ENCODE peak calls at places on chromosomes 16 and 17, in nine cellular contexts. One of them, this sample, is unnamed.

GRCh38 chr17:74798239-74798707 is 22.1 kb upstream of the NAT9 start:
- DNase-seq in hepatocyte: no peak
- DNase-seq in mucosa of descending colon: no peak
- DNase-seq in cardiac muscle cell: no peak
- DNase-seq in psoas muscle: no peak
- DNase-seq in endothelial cell of umbilical vein: peak; percentile 83
- DNase-seq in heart left ventricle: no peak
- DNase-seq in upper lobe of right lung: no peak
- DNase-seq in vagina: no peak
- DNase-seq in this sample: peak; percentile 26

GRCh38 chr16:10256855-10257641 is 74.8 kb upstream of the GRIN2A start:
- DNase-seq in hepatocyte: peak; percentile 77
- DNase-seq in mucosa of descending colon: peak; percentile 37
- DNase-seq in cardiac muscle cell: peak; percentile 54
- DNase-seq in psoas muscle: peak; percentile 26
- DNase-seq in endothelial cell of umbilical vein: peak; percentile 7
- DNase-seq in heart left ventricle: peak; percentile 25
- DNase-seq in upper lobe of right lung: no peak
- DNase-seq in vagina: no peak
- DNase-seq in this sample: peak; percentile 58

GRCh38 chr17:21218831-21219380 is 4.9 kb upstream of the TMEM11 start:
- DNase-seq in hepatocyte: no peak
- DNase-seq in mucosa of descending colon: no peak
- DNase-seq in cardiac muscle cell: no peak
- DNase-seq in psoas muscle: no peak
- DNase-seq in endothelial cell of umbilical vein: peak; percentile 51
- DNase-seq in heart left ventricle: no peak
- DNase-seq in upper lobe of right lung: no peak
- DNase-seq in vagina: no peak
- DNase-seq in this sample: no peak

GRCh38 chr16:25210758-25211157 is 6.0 kb upstream of the AQP8 start:
- DNase-seq in hepatocyte: no peak
- DNase-seq in mucosa of descending colon: no peak
- DNase-seq in cardiac muscle cell: peak; percentile 54
- DNase-seq in psoas muscle: no peak
- DNase-seq in endothelial cell of umbilical vein: no peak
- DNase-seq in heart left ventricle: no peak
- DNase-seq in upper lobe of right lung: no peak
- DNase-seq in vagina: no peak
- DNase-seq in this sample: peak; percentile 29

GRCh38 chr17:46870116-46870803 is 18.9 kb downstream of the WNT9B start:
- DNase-seq in hepatocyte: peak; percentile 52
- DNase-seq in mucosa of descending colon: peak; percentile 70
- DNase-seq in cardiac muscle cell: no peak
- DNase-seq in psoas muscle: no peak
- DNase-seq in endothelial cell of umbilical vein: no peak
- DNase-seq in heart left ventricle: no peak
- DNase-seq in upper lobe of right lung: no peak
- DNase-seq in vagina: no peak
- DNase-seq in this sample: no peak

GRCh38 chr17:61862105-61862574 is 1.2 kb downstream of the BRIP1 start:
- DNase-seq in hepatocyte: no peak
- DNase-seq in mucosa of descending colon: no peak
- DNase-seq in cardiac muscle cell: peak; percentile 16
- DNase-seq in psoas muscle: no peak
- DNase-seq in endothelial cell of umbilical vein: peak; percentile 13
- DNase-seq in heart left ventricle: no peak
- DNase-seq in upper lobe of right lung: no peak
- DNase-seq in vagina: no peak
- DNase-seq in this sample: no peak

GRCh38 chr16:67547423-67548264 is 14.7 kb upstream of the CTCF start:
- DNase-seq in hepatocyte: no peak
- DNase-seq in mucosa of descending colon: peak; percentile 49
- DNase-seq in cardiac muscle cell: no peak
- DNase-seq in psoas muscle: no peak
- DNase-seq in endothelial cell of umbilical vein: peak; percentile 83
- DNase-seq in heart left ventricle: no peak
- DNase-seq in upper lobe of right lung: peak; percentile 61
- DNase-seq in vagina: no peak
- DNase-seq in this sample: no peak

GRCh38 chr17:36509272-36509985 is 22.9 kb downstream of the ZNHIT3 start:
- DNase-seq in hepatocyte: no peak
- DNase-seq in mucosa of descending colon: no peak
- DNase-seq in cardiac muscle cell: no peak
- DNase-seq in psoas muscle: no peak
- DNase-seq in endothelial cell of umbilical vein: no peak
- DNase-seq in heart left ventricle: no peak
- DNase-seq in upper lobe of right lung: no peak
- DNase-seq in vagina: no peak
- DNase-seq in this sample: no peak

GRCh38 chr16:72221216-72221995 is 49.5 kb upstream of the PMFBP1 start:
- DNase-seq in hepatocyte: no peak
- DNase-seq in mucosa of descending colon: no peak
- DNase-seq in cardiac muscle cell: no peak
- DNase-seq in psoas muscle: no peak
- DNase-seq in endothelial cell of umbilical vein: no peak
- DNase-seq in heart left ventricle: no peak
- DNase-seq in upper lobe of right lung: no peak
- DNase-seq in vagina: no peak
- DNase-seq in this sample: no peak

GRCh38 chr16:70576431-70577255 is 53.0 kb downstream of the SF3B3 start:
- DNase-seq in hepatocyte: peak; percentile 70
- DNase-seq in mucosa of descending colon: no peak
- DNase-seq in cardiac muscle cell: peak; percentile 85
- DNase-seq in psoas muscle: no peak
- DNase-seq in endothelial cell of umbilical vein: peak; percentile 85
- DNase-seq in heart left ventricle: no peak
- DNase-seq in upper lobe of right lung: no peak
- DNase-seq in vagina: no peak
- DNase-seq in this sample: peak; percentile 48

GRCh38 chr16:56281256-56281805 is 90.0 kb downstream of the GNAO1 start:
- DNase-seq in hepatocyte: no peak
- DNase-seq in mucosa of descending colon: no peak
- DNase-seq in cardiac muscle cell: no peak
- DNase-seq in psoas muscle: no peak
- DNase-seq in endothelial cell of umbilical vein: no peak
- DNase-seq in heart left ventricle: no peak
- DNase-seq in upper lobe of right lung: no peak
- DNase-seq in vagina: no peak
- DNase-seq in this sample: peak; percentile 30

GRCh38 chr17:40072481-40073346 is 9.9 kb downstream of the THRA start:
- DNase-seq in hepatocyte: peak; percentile 77
- DNase-seq in mucosa of descending colon: peak; percentile 81
- DNase-seq in cardiac muscle cell: no peak
- DNase-seq in psoas muscle: no peak
- DNase-seq in endothelial cell of umbilical vein: no peak
- DNase-seq in heart left ventricle: no peak
- DNase-seq in upper lobe of right lung: no peak
- DNase-seq in vagina: no peak
- DNase-seq in this sample: no peak

DNA sequence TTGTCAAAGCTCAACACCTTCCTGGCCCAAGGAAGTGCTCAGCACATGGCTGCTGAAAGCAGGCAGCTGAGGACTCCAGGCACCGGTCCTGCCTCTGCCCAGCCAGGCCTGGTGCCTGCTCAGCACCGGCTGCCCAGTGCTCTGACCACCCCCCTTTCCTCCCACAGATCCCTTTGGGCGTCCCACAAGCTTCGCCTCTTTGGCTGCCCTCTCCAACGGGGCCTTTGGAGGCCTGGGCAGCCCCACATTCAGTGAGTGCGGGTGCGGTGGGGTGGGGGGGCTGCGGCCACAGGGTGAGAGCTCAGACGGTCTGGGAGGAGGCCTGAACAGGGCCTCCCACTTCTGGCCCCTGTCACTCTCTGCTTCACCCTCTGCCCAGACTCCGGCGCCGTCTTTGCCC is 10.2 kb downstream of the FBRS start:
- DNase-seq in hepatocyte: no peak
- DNase-seq in mucosa of descending colon: no peak
- DNase-seq in cardiac muscle cell: no peak
- DNase-seq in psoas muscle: no peak
- DNase-seq in endothelial cell of umbilical vein: no peak
- DNase-seq in heart left ventricle: no peak
- DNase-seq in upper lobe of right lung: no peak
- DNase-seq in vagina: no peak
- DNase-seq in this sample: no peak
- H3K36me3 ChIP-seq in hepatocyte: no peaks in the 10 kb centered on the region
- H3K36me3 ChIP-seq in mucosa of descending colon: peaks cover 3% of the 10 kb centered on the region
- H3K36me3 ChIP-seq in cardiac muscle cell: peaks cover 36% of the 10 kb centered on the region
- H3K36me3 ChIP-seq in psoas muscle: peaks cover 31% of the 10 kb centered on the region
- H3K36me3 ChIP-seq in endothelial cell of umbilical vein: peaks cover 52% of the 10 kb centered on the region
- H3K36me3 ChIP-seq in heart left ventricle: peaks cover 78% of the 10 kb centered on the region
- H3K36me3 ChIP-seq in upper lobe of right lung: peaks cover 66% of the 10 kb centered on the region
- H3K36me3 ChIP-seq in vagina: peaks cover 76% of the 10 kb centered on the region
- H3K36me3 ChIP-seq in this sample: peaks cover 60% of the 10 kb centered on the region

GRCh38 chr17:6913608-6914443 is 82.0 kb upstream of the ALOX12 start:
- DNase-seq in hepatocyte: peak; percentile 59
- DNase-seq in mucosa of descending colon: peak; percentile 78
- DNase-seq in cardiac muscle cell: peak; percentile 72
- DNase-seq in psoas muscle: peak; percentile 77
- DNase-seq in endothelial cell of umbilical vein: peak; percentile 62
- DNase-seq in heart left ventricle: peak; percentile 72
- DNase-seq in upper lobe of right lung: peak; percentile 76
- DNase-seq in vagina: no peak
- DNase-seq in this sample: peak; percentile 88
- TF ChIP-seq CTCF in hepatocyte: peak; percentile 65
- TF ChIP-seq CTCF in mucosa of descending colon: peak; percentile 68
- TF ChIP-seq CTCF in cardiac muscle cell: peak; percentile 76
- TF ChIP-seq CTCF in psoas muscle: peak; percentile 82
- TF ChIP-seq CTCF in endothelial cell of umbilical vein: peak; percentile 82
- TF ChIP-seq CTCF in heart left ventricle: peak; percentile 87
- TF ChIP-seq CTCF in upper lobe of right lung: peak; percentile 76
- TF ChIP-seq CTCF in vagina: peak; percentile 68
- TF ChIP-seq CTCF in this sample: peak; percentile 89

DNA sequence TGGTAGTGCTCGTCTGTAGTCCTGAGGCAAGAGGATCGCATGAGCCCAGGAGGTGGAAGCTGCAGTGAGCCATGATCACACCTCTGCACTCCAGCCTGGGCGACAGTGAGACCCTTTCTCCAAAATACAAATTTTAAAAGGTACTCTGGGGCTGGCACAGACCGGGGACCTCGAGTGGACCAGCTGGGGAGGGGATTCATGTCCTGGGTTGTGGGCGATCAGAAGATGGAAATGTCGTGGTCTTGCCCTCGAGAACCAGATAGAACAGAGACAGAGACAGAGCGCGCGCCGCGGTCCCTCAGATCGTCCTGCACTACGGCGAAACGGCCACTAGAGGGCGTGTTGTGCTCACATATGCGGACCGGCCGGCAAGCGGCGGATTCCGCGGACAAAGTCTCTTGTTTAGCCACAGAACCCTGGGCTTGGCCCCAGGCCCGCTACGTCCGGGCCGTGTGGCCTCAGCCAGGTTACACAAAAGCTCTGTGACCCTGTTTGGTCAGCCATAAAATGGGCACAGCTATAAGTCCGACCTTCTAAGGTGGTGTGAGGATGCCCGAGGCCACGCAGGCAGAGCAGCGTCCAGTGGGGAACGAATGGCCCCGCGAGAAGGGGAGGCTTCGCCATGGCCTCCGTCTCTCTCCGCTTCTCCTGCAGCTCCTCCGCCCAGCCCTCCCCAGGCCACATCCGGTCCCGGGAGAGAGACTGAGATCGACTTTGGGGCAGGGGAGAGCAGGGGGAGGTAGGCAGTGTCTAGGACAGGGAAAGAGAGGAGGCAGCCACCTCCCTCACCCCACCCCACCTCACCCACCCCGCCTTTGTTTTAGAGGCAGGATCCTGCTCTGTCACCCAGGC is 14.6 kb upstream of the SBK1 start:
- DNase-seq in hepatocyte: peak; percentile 91
- DNase-seq in mucosa of descending colon: peak; percentile 89
- DNase-seq in cardiac muscle cell: peak; percentile 84
- DNase-seq in psoas muscle: peak; percentile 84
- DNase-seq in endothelial cell of umbilical vein: peak; percentile 74
- DNase-seq in heart left ventricle: peak; percentile 78
- DNase-seq in upper lobe of right lung: peak; percentile 91
- DNase-seq in vagina: no peak
- DNase-seq in this sample: peak; percentile 77
- H3K4me3 ChIP-seq in hepatocyte: peak overlapping the region; percentile 54
- H3K4me3 ChIP-seq in mucosa of descending colon: no peak overlapping the region
- H3K4me3 ChIP-seq in cardiac muscle cell: peak overlapping the region; percentile 21
- H3K4me3 ChIP-seq in psoas muscle: peak overlapping the region; percentile 64
- H3K4me3 ChIP-seq in endothelial cell of umbilical vein: peak overlapping the region; percentile 18
- H3K4me3 ChIP-seq in heart left ventricle: peak overlapping the region; percentile 57
- H3K4me3 ChIP-seq in upper lobe of right lung: peak overlapping the region; percentile 43
- H3K4me3 ChIP-seq in vagina: peak overlapping the region; percentile 38
- H3K4me3 ChIP-seq in this sample: peak overlapping the region; percentile 42

GRCh38 chr16:15778999-15779614 is 77.7 kb downstream of the MYH11 start:
- DNase-seq in hepatocyte: no peak
- DNase-seq in mucosa of descending colon: no peak
- DNase-seq in cardiac muscle cell: no peak
- DNase-seq in psoas muscle: no peak
- DNase-seq in endothelial cell of umbilical vein: no peak
- DNase-seq in heart left ventricle: no peak
- DNase-seq in upper lobe of right lung: no peak
- DNase-seq in vagina: no peak
- DNase-seq in this sample: no peak

GRCh38 chr16:15778204-15778743 is 78.6 kb downstream of the MYH11 start:
- DNase-seq in hepatocyte: no peak
- DNase-seq in mucosa of descending colon: no peak
- DNase-seq in cardiac muscle cell: no peak
- DNase-seq in psoas muscle: no peak
- DNase-seq in endothelial cell of umbilical vein: no peak
- DNase-seq in heart left ventricle: no peak
- DNase-seq in upper lobe of right lung: no peak
- DNase-seq in vagina: no peak
- DNase-seq in this sample: no peak

GRCh38 chr16:15775663-15776304 is 81.0 kb downstream of the MYH11 start:
- DNase-seq in hepatocyte: no peak
- DNase-seq in mucosa of descending colon: no peak
- DNase-seq in cardiac muscle cell: peak; percentile 37
- DNase-seq in psoas muscle: no peak
- DNase-seq in endothelial cell of umbilical vein: no peak
- DNase-seq in heart left ventricle: no peak
- DNase-seq in upper lobe of right lung: no peak
- DNase-seq in vagina: no peak
- DNase-seq in this sample: no peak

GRCh38 chr16:15776572-15776971 is 80.3 kb downstream of the MYH11 start:
- DNase-seq in hepatocyte: no peak
- DNase-seq in mucosa of descending colon: no peak
- DNase-seq in cardiac muscle cell: no peak
- DNase-seq in psoas muscle: no peak
- DNase-seq in endothelial cell of umbilical vein: no peak
- DNase-seq in heart left ventricle: no peak
- DNase-seq in upper lobe of right lung: no peak
- DNase-seq in vagina: no peak
- DNase-seq in this sample: no peak

GRCh38 chr16:15777533-15778203 is 79.2 kb downstream of the MYH11 start:
- DNase-seq in hepatocyte: peak; percentile 28
- DNase-seq in mucosa of descending colon: no peak
- DNase-seq in cardiac muscle cell: peak; percentile 75
- DNase-seq in psoas muscle: no peak
- DNase-seq in endothelial cell of umbilical vein: peak; percentile 54
- DNase-seq in heart left ventricle: no peak
- DNase-seq in upper lobe of right lung: no peak
- DNase-seq in vagina: no peak
- DNase-seq in this sample: peak; percentile 29
- H3K36me3 ChIP-seq in hepatocyte: no peaks in the 10 kb centered on the region
- H3K36me3 ChIP-seq in mucosa of descending colon: no peaks in the 10 kb centered on the region
- H3K36me3 ChIP-seq in cardiac muscle cell: no peaks in the 10 kb centered on the region
- H3K36me3 ChIP-seq in psoas muscle: no peaks in the 10 kb centered on the region
- H3K36me3 ChIP-seq in endothelial cell of umbilical vein: no peaks in the 10 kb centered on the region
- H3K36me3 ChIP-seq in heart left ventricle: no peaks in the 10 kb centered on the region
- H3K36me3 ChIP-seq in upper lobe of right lung: no peaks in the 10 kb centered on the region
- H3K36me3 ChIP-seq in vagina: no peaks in the 10 kb centered on the region
- H3K36me3 ChIP-seq in this sample: no peaks in the 10 kb centered on the region